ENCODE peak calls at places on chromosome 15, in five cellular contexts. One of them, this sample, is unnamed.

GRCh38 chr15:84973492-84974460 is 7.9 kb upstream of the PDE8A start:
- DNase-seq in dorsolateral prefrontal cortex: no peak
- DNase-seq in AG10803: no peak
- DNase-seq in brain microvascular endothelial cell: peak; percentile 14
- DNase-seq in osteocyte: no peak
- DNase-seq in this sample: no peak

GRCh38 chr15:47870956-47871625 is 153.8 kb downstream of the SEMA6D start:
- DNase-seq in dorsolateral prefrontal cortex: no peak
- DNase-seq in AG10803: peak; percentile 63
- DNase-seq in brain microvascular endothelial cell: peak; percentile 72
- DNase-seq in osteocyte: no peak
- DNase-seq in this sample: no peak

GRCh38 chr15:78708713-78709112 is 67.7 kb upstream of the CHRNB4 start:
- DNase-seq in dorsolateral prefrontal cortex: no peak
- DNase-seq in AG10803: no peak
- DNase-seq in brain microvascular endothelial cell: no peak
- DNase-seq in osteocyte: no peak
- DNase-seq in this sample: no peak

GRCh38 chr15:100725121-100726069 is 123.0 kb downstream of the ASB7 start:
- DNase-seq in dorsolateral prefrontal cortex: no peak
- DNase-seq in AG10803: peak; percentile 75
- DNase-seq in brain microvascular endothelial cell: peak; percentile 72
- DNase-seq in osteocyte: peak; percentile 75
- DNase-seq in this sample: no peak

GRCh38 chr15:87638554-87639083 is 617.9 kb downstream of the NTRK3 start:
- DNase-seq in dorsolateral prefrontal cortex: no peak
- DNase-seq in AG10803: no peak
- DNase-seq in brain microvascular endothelial cell: no peak
- DNase-seq in osteocyte: no peak
- DNase-seq in this sample: no peak

GRCh38 chr15:74307827-74308642 is 59.4 kb downstream of the CYP11A1 start:
- DNase-seq in dorsolateral prefrontal cortex: peak; percentile 57
- DNase-seq in AG10803: peak; percentile 64
- DNase-seq in brain microvascular endothelial cell: peak; percentile 47
- DNase-seq in osteocyte: no peak
- DNase-seq in this sample: no peak

GRCh38 chr15:101488300-101489164 is 975 bp downstream of the PCSK6 start:
- DNase-seq in dorsolateral prefrontal cortex: no peak
- DNase-seq in AG10803: no peak
- DNase-seq in brain microvascular endothelial cell: no peak
- DNase-seq in osteocyte: peak; percentile 80
- DNase-seq in this sample: no peak

GRCh38 chr15:101151286-101151685 is 100.6 kb downstream of the CHSY1 start:
- DNase-seq in dorsolateral prefrontal cortex: no peak
- DNase-seq in AG10803: no peak
- DNase-seq in brain microvascular endothelial cell: no peak
- DNase-seq in osteocyte: no peak
- DNase-seq in this sample: no peak

GRCh38 chr15:51375966-51376640 is 34.6 kb downstream of the GLDN start:
- DNase-seq in dorsolateral prefrontal cortex: no peak
- DNase-seq in AG10803: peak; percentile 40
- DNase-seq in brain microvascular endothelial cell: peak; percentile 55
- DNase-seq in osteocyte: no peak
- DNase-seq in this sample: no peak

GRCh38 chr15:44536298-44536961 is 517 bp upstream of the EIF3J start:
- DNase-seq in dorsolateral prefrontal cortex: peak; percentile 92
- DNase-seq in AG10803: no peak
- DNase-seq in brain microvascular endothelial cell: no peak
- DNase-seq in osteocyte: peak; percentile 96
- DNase-seq in this sample: peak; percentile 86

GRCh38 chr15:40339621-40339945 is 1.2 kb downstream of the CCDC9B start:
- DNase-seq in dorsolateral prefrontal cortex: no peak
- DNase-seq in AG10803: no peak
- DNase-seq in brain microvascular endothelial cell: no peak
- DNase-seq in osteocyte: no peak
- DNase-seq in this sample: no peak

GRCh38 chr15:62625421-62626033 is 417.0 kb upstream of the TPM1 start:
- DNase-seq in dorsolateral prefrontal cortex: peak; percentile 77
- DNase-seq in AG10803: peak; percentile 98
- DNase-seq in brain microvascular endothelial cell: no peak
- DNase-seq in osteocyte: no peak
- DNase-seq in this sample: no peak

GRCh38 chr15:36914962-36915808 is 185.2 kb downstream of the MEIS2 start:
- DNase-seq in dorsolateral prefrontal cortex: no peak
- DNase-seq in AG10803: no peak
- DNase-seq in brain microvascular endothelial cell: no peak
- DNase-seq in osteocyte: no peak
- DNase-seq in this sample: no peak

GRCh38 chr15:70539912-70540520 is 223.3 kb downstream of the UACA start:
- DNase-seq in dorsolateral prefrontal cortex: no peak
- DNase-seq in AG10803: no peak
- DNase-seq in brain microvascular endothelial cell: no peak
- DNase-seq in osteocyte: no peak
- DNase-seq in this sample: no peak

GRCh38 chr15:84685304-84685703 is 27.3 kb upstream of the NMB start:
- DNase-seq in dorsolateral prefrontal cortex: peak; percentile 60
- DNase-seq in AG10803: peak; percentile 88
- DNase-seq in brain microvascular endothelial cell: peak; percentile 91
- DNase-seq in osteocyte: no peak
- DNase-seq in this sample: no peak

DNA sequence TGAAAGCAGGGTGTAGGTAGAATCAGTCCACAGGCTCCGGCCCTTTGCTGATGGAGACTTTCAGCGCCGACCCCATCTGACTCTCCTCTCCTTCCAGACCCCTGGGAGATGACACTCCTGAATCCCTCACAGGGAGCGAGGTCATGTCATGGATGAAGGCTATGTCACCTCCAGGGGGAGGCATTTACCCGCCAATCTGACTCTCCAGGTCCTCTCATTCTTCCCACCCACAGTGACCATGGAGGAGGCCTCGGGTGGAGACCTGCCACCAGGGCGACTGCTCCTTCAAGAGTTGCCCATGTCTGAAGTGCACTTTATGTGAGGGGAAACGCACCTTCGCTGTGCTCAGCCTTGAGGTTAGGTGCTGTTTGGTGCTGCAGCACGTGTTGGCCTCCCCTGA is 112.7 kb downstream of the KLF13 start:
- DNase-seq in dorsolateral prefrontal cortex: no peak
- DNase-seq in AG10803: no peak
- DNase-seq in brain microvascular endothelial cell: no peak
- DNase-seq in osteocyte: peak; percentile 79
- DNase-seq in this sample: no peak
- TF ChIP-seq CTCF in dorsolateral prefrontal cortex: no peak
- TF ChIP-seq CTCF in AG10803: peak; percentile 22
- TF ChIP-seq CTCF in brain microvascular endothelial cell: peak; percentile 43
- TF ChIP-seq CTCF in osteocyte: peak; percentile 8
- TF ChIP-seq CTCF in this sample: peak; percentile 56

DNA sequence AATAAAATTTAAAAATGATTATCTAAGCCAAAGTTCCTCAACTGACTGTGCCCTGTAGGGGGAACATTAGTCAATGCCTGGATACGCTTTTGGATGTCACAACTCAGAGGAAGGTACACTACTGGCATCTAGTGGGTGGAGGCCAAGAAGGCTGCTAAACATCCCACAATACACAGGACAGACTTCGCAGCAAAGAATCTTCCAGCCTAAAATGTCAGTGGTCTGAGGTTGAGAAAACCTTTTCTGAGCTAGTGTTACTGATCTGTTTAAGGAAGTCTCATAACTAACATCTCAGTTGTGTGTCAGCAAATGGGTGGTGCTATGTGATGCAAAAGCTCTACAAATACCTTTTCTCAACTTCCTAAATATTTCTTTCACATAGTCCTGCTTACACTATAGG is 20.9 kb upstream of the LDHAL6B start:
- DNase-seq in dorsolateral prefrontal cortex: no peak
- DNase-seq in AG10803: no peak
- DNase-seq in brain microvascular endothelial cell: no peak
- DNase-seq in osteocyte: no peak
- DNase-seq in this sample: no peak
- TF ChIP-seq CTCF in dorsolateral prefrontal cortex: no peak
- TF ChIP-seq CTCF in AG10803: no peak
- TF ChIP-seq CTCF in brain microvascular endothelial cell: peak; percentile 38
- TF ChIP-seq CTCF in osteocyte: no peak
- TF ChIP-seq CTCF in this sample: no peak

DNA sequence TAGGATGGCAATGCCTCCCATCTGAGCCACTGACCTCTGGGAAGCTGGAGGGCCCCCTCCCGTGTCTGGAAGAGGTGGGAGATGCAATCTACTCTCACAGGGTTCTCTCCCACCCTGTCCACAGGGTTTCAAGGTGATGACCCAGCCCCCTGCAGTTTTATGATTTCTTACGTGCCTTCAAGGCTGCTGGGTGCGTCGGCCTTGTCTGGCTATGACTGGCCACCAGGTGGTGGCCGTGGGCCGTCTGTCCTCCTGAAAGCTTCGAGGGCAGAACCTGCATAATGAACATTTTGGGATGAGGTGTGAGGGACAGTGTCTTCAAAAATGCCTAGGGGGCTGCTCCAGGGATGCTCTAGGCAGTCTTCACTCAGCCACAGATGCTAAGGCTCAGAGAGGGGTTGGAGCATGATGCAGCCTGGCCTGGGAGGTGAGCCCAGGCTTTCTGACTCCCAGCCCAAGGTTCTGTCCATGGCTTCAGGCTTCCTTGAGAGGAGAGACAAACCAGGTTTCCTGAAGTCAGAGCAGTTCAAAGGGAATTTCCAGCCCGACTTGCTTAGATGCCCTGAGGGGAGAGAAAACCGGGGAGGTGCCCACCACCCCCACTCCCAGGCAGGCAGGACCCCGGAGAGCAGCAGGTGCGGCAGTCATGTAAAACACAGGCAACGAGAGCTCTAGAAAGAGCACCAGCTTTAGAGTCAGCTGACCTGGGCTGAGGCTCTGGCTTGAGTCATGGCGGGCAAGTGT is 18.7 kb downstream of the ISG20 start:
- DNase-seq in dorsolateral prefrontal cortex: no peak
- DNase-seq in AG10803: peak; percentile 57
- DNase-seq in brain microvascular endothelial cell: no peak
- DNase-seq in osteocyte: peak; percentile 84
- DNase-seq in this sample: no peak
- TF ChIP-seq CTCF in dorsolateral prefrontal cortex: peak; percentile 41
- TF ChIP-seq CTCF in AG10803: peak; percentile 92
- TF ChIP-seq CTCF in brain microvascular endothelial cell: peak; percentile 95
- TF ChIP-seq CTCF in osteocyte: peak; percentile 91
- TF ChIP-seq CTCF in this sample: peak; percentile 74

DNA sequence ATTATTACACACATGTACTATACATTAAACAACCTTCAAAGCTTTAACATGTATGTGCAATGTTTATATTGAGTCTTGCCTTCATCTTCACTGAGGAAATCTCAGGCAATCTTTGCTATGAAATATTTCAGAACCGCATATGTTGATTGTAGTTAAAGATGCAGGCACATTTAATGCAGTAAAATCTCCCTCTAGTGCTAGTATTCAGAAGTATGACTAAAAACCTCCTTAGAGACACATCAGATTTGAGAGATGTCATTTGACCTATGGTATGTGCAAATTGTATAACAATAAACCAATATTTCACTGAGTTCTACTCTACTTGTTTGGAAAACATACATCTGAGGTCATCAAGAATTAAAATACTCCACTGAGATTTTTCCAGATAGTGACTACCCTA is 123.8 kb upstream of the C15orf61 start:
- DNase-seq in dorsolateral prefrontal cortex: no peak
- DNase-seq in AG10803: no peak
- DNase-seq in brain microvascular endothelial cell: no peak
- DNase-seq in osteocyte: no peak
- DNase-seq in this sample: no peak
- TF ChIP-seq CTCF in dorsolateral prefrontal cortex: no peak
- TF ChIP-seq CTCF in AG10803: peak; percentile 23
- TF ChIP-seq CTCF in brain microvascular endothelial cell: no peak
- TF ChIP-seq CTCF in osteocyte: peak; percentile 43
- TF ChIP-seq CTCF in this sample: no peak

DNA sequence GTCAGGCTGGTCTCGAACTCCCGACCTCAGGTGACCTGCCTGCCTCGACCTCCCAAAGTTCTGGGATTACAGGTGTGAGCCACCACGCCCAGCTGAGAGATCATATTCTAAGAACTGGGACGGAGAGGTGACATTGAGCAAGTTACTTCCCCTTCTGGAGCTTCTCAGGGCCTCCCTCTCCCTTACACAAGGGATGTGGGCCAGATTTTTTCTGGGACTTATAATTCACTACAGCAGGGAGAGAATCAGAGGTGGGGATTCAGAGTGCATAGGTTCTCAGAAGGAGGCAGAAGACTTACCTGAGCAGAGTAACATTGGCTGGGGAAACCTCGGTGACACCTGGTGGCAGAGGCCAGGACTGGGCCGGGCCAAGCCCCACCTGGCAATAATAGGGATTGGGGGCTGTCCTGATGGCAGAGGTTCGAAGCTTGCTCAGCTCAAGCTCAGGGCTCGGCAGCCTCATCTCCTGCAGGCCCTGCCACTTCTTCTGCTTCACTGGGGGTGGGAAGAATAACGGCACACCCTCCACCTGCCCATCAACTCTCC is 6.8 kb downstream of the LTK start:
- DNase-seq in dorsolateral prefrontal cortex: no peak
- DNase-seq in AG10803: no peak
- DNase-seq in brain microvascular endothelial cell: no peak
- DNase-seq in osteocyte: no peak
- DNase-seq in this sample: no peak
- TF ChIP-seq CTCF in dorsolateral prefrontal cortex: no peak
- TF ChIP-seq CTCF in AG10803: no peak
- TF ChIP-seq CTCF in brain microvascular endothelial cell: no peak
- TF ChIP-seq CTCF in osteocyte: no peak
- TF ChIP-seq CTCF in this sample: peak; percentile 15

DNA sequence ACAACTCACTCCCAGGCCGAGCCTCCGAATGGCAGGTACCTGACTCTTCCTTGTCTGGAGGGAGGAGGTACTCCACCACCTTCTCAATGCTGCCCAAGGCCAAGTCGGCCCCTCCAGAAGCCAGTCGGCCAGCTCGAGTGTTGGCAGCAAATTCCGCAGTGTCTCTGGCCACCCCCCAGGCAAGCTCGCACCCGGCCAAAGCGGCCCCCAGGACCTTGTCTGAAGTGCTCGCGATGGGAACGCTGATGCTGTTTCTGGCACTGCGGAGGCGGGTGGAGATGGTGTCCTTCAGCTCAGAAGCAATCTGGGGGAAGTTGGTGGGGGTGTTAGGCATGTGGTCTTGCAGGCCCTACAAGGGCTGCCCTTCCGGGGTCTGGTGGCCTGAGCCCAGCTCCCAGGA is 9.2 kb downstream of the PLIN1 start:
- DNase-seq in dorsolateral prefrontal cortex: no peak
- DNase-seq in AG10803: no peak
- DNase-seq in brain microvascular endothelial cell: no peak
- DNase-seq in osteocyte: no peak
- DNase-seq in this sample: no peak
- TF ChIP-seq CTCF in dorsolateral prefrontal cortex: no peak
- TF ChIP-seq CTCF in AG10803: no peak
- TF ChIP-seq CTCF in brain microvascular endothelial cell: no peak
- TF ChIP-seq CTCF in osteocyte: no peak
- TF ChIP-seq CTCF in this sample: no peak

GRCh38 chr15:89171136-89172072 is 50.0 kb downstream of the RLBP1 start:
- DNase-seq in dorsolateral prefrontal cortex: no peak
- DNase-seq in AG10803: peak; percentile 18
- DNase-seq in brain microvascular endothelial cell: peak; percentile 61
- DNase-seq in osteocyte: no peak
- DNase-seq in this sample: no peak
- TF ChIP-seq CTCF in dorsolateral prefrontal cortex: peak; percentile 62
- TF ChIP-seq CTCF in AG10803: peak; percentile 71
- TF ChIP-seq CTCF in brain microvascular endothelial cell: peak; percentile 86
- TF ChIP-seq CTCF in osteocyte: peak; percentile 70
- TF ChIP-seq CTCF in this sample: peak; percentile 68

GRCh38 chr15:38454687-38455071 is 752 bp downstream of the FAM98B start:
- DNase-seq in dorsolateral prefrontal cortex: no peak
- DNase-seq in AG10803: no peak
- DNase-seq in brain microvascular endothelial cell: no peak
- DNase-seq in osteocyte: no peak
- DNase-seq in this sample: no peak
- TF ChIP-seq CTCF in dorsolateral prefrontal cortex: no peak
- TF ChIP-seq CTCF in AG10803: no peak
- TF ChIP-seq CTCF in brain microvascular endothelial cell: no peak
- TF ChIP-seq CTCF in osteocyte: no peak
- TF ChIP-seq CTCF in this sample: no peak